ENCODE peak calls at places on chromosomes 4 and X, in five cellular contexts. J is A549, Y is K562, M is ovary, R is prostate gland. V is an unnamed sample.

GRCh38 chr4:137417676-137418075 is 114.6 kb downstream of the PCDH18 start:
- DNase-seq in R (no peak), J (no peak), Y (no peak), M (no peak), V (no peak)

GRCh38 chr4:1082215-1083182 is 30.9 kb downstream of the RNF212 start:
- DNase-seq in J (peak; percentile 71), R (peak; percentile 87), M (no peak), Y (no peak), V (peak; percentile 89)

GRCh38 chr4:89109841-89110540 is 1.3 kb upstream of the TIGD2 start:
- DNase-seq in M (no peak), R (no peak), J (no peak), Y (no peak), V (no peak)

GRCh38 chr4:143336828-143337599 is at the start of gene GAB1:
- DNase-seq in R (peak; percentile 68), M (peak; percentile 72), Y (peak; percentile 61), J (peak; percentile 13), V (peak; percentile 44)

GRCh38 chr4:52957220-52957686 is 95.1 kb downstream of the RASL11B start:
- DNase-seq in J (no peak), M (peak; percentile 69), Y (no peak), R (no peak), V (no peak)

GRCh38 chr4:7160951-7161440 is 31.3 kb upstream of the SORCS2 start:
- DNase-seq in Y (no peak), M (peak; percentile 33), R (no peak), J (no peak), V (no peak)

GRCh38 chrX:145292208-145292607 is 44.9 kb downstream of the SPANXN1 start:
- DNase-seq in J (no peak), R (no peak), M (no peak), Y (no peak), V (no peak)

GRCh38 chrX:39726810-39727209 is 370.9 kb downstream of the BCOR start:
- DNase-seq in Y (peak; percentile 14), J (no peak), M (no peak), R (no peak), V (no peak)

GRCh38 chrX:1321689-1322088 is 14.9 kb upstream of the IL3RA start:
- DNase-seq in Y (no peak), R (no peak), J (no peak), M (no peak), V (no peak)

GRCh38 chrX:145792281-145792680 is 25.3 kb upstream of the SLITRK2 start:
- DNase-seq in Y (no peak), J (no peak), M (no peak), R (no peak), V (no peak)

GRCh38 chr4:165631912-165632311 is 241.1 kb upstream of the TLL1 start:
- DNase-seq in R (no peak), Y (no peak), M (no peak), J (no peak), V (no peak)

GRCh38 chrX:75911716-75912115 is 126.7 kb upstream of the MAGEE2 start:
- DNase-seq in Y (no peak), M (no peak), R (no peak), J (no peak), V (no peak)

GRCh38 chr4:12724520-12724919 is 759.6 kb downstream of the RAB28 start:
- DNase-seq in J (peak; percentile 2), M (no peak), R (no peak), Y (no peak), V (no peak)

GRCh38 chrX:11100281-11101035 is 10.7 kb upstream of the HCCS start:
- DNase-seq in R (peak; percentile 36), M (peak; percentile 14), J (peak; percentile 36), Y (no peak), V (peak; percentile 0)

GRCh38 chr4:2063557-2064275 is 4.6 kb downstream of the NAT8L start:
- DNase-seq in J (no peak), R (no peak), Y (no peak), M (no peak), V (no peak)

GRCh38 chr4:118942465-118942864 is 53.8 kb downstream of the SYNPO2 start:
- DNase-seq in Y (no peak), M (no peak), J (no peak), R (peak; percentile 31), V (no peak)

GRCh38 chrX:101265869-101266428 is 25.2 kb downstream of the TAF7L start:
- DNase-seq in Y (no peak), R (no peak), J (no peak), M (no peak), V (peak; percentile 40)

GRCh38 chr4:80184791-80185756 is 12.2 kb upstream of the PRDM8 start:
- DNase-seq in R (no peak), Y (no peak), J (no peak), M (peak; percentile 51), V (no peak)

GRCh38 chr4:139841464-139842195 is 176.0 kb downstream of the MGST2 start:
- DNase-seq in M (no peak), R (no peak), J (no peak), Y (peak; percentile 10), V (no peak)

GRCh38 chr4:89363786-89364185 is 56.2 kb upstream of the GPRIN3 start:
- DNase-seq in M (no peak), J (no peak), R (no peak), Y (no peak), V (no peak)

GRCh38 chr4:28759064-28759463 is 1898.4 kb downstream of the STIM2 start:
- DNase-seq in M (no peak), R (no peak), Y (no peak), J (no peak), V (no peak)

GRCh38 chr4:115360441-115360840 is 247.0 kb upstream of the NDST4 start:
- DNase-seq in R (no peak), J (no peak), M (no peak), Y (no peak), V (no peak)

GRCh38 chr4:101367201-101367600 is 19.9 kb upstream of the PPP3CA start:
- DNase-seq in M (no peak), J (no peak), R (no peak), Y (no peak), V (no peak)

GRCh38 chrX:22043872-22044271 is 11.7 kb downstream of the PHEX start:
- DNase-seq in M (no peak), R (no peak), Y (no peak), J (no peak), V (no peak)

GRCh38 chrX:150038977-150039599 is 100.8 kb upstream of the EOLA2 start:
- DNase-seq in R (no peak), M (no peak), Y (no peak), J (no peak), V (no peak)

GRCh38 chr4:169663402-169663801 is 43.0 kb downstream of the CLCN3 start:
- DNase-seq in J (no peak), Y (no peak), R (no peak), M (no peak), V (no peak)

GRCh38 chr4:173159791-173160190 is 8.8 kb upstream of the GALNT7 start:
- DNase-seq in Y (no peak), R (no peak), J (no peak), M (no peak), V (no peak)

GRCh38 chr4:114267976-114268375 is 288.5 kb upstream of the ARSJ start:
- DNase-seq in R (no peak), M (no peak), Y (no peak), J (no peak), V (no peak)

GRCh38 chr4:177479063-177479462 is 36.8 kb upstream of the AGA start:
- DNase-seq in J (no peak), M (no peak), Y (no peak), R (no peak), V (no peak)

GRCh38 chr4:54089875-54090274 is 10.1 kb upstream of the GSX2 start:
- DNase-seq in M (no peak), R (no peak), J (no peak), Y (no peak), V (no peak)

GRCh38 chrX:35076061-35076460 is 133.5 kb downstream of the FAM47B start:
- DNase-seq in R (no peak), M (no peak), Y (no peak), J (no peak), V (no peak)

GRCh38 chrX:132257116-132257515 is 37.9 kb upstream of the RAP2C start:
- DNase-seq in M (no peak), R (no peak), J (no peak), Y (no peak), V (no peak)

GRCh38 chr4:17018013-17018412 is 119.6 kb upstream of the LDB2 start:
- DNase-seq in R (no peak), Y (no peak), J (no peak), M (no peak), V (no peak)
- TF ChIP-seq POLR2A in R (no peak), Y (no peak), J (no peak), M (no peak), V (no peak)

DNA sequence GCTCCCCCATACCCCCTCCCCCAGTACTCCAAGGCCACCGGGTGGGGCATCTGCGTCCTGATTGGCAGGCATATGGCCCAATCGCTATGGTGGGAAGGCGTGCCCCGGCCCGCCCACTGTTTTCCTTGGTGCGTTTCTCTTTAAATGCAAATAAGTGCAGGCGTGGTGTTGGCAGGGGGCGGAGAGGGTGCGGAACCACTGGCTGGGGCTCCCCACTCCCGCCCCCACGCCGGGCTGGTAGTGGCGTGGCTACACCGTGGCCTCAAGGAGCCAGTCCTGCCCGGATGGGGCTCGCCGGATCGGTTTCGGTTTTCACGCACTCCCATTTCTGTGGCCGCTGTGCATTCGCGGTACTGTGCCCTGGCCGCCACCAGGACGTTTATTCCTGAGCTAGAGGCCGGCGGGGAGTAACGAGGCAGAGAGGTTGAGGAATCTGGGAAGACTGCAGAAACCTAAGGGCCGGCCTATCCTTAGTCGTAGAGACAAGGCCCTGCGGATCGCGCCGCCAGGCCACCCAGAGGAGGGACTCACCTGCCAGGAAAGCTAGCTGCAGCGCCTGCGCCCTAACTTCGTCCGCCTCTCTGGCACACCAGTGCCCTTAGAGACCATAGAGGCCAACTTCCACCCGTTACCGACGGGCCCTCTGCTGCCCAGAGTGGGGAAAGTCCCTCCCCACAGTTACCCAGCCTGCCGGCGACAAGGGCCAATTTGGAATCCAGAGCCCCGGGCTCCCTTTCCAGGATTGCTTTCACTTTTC is 405 bp upstream of the AMER1 start:
- DNase-seq in R (peak; percentile 93), M (peak; percentile 93), Y (peak; percentile 91), J (peak; percentile 83), V (peak; percentile 71)
- TF ChIP-seq POLR2A in R (peak; percentile 40), M (peak; percentile 58), Y (peak; percentile 71), J (peak; percentile 84), V (peak; percentile 70)

GRCh38 chr4:97643179-97643578 is 500.1 kb downstream of the STPG2 start:
- DNase-seq in R (no peak), J (no peak), M (no peak), Y (no peak), V (no peak)
- TF ChIP-seq POLR2A in R (no peak), J (no peak), M (no peak), Y (no peak), V (no peak)

DNA sequence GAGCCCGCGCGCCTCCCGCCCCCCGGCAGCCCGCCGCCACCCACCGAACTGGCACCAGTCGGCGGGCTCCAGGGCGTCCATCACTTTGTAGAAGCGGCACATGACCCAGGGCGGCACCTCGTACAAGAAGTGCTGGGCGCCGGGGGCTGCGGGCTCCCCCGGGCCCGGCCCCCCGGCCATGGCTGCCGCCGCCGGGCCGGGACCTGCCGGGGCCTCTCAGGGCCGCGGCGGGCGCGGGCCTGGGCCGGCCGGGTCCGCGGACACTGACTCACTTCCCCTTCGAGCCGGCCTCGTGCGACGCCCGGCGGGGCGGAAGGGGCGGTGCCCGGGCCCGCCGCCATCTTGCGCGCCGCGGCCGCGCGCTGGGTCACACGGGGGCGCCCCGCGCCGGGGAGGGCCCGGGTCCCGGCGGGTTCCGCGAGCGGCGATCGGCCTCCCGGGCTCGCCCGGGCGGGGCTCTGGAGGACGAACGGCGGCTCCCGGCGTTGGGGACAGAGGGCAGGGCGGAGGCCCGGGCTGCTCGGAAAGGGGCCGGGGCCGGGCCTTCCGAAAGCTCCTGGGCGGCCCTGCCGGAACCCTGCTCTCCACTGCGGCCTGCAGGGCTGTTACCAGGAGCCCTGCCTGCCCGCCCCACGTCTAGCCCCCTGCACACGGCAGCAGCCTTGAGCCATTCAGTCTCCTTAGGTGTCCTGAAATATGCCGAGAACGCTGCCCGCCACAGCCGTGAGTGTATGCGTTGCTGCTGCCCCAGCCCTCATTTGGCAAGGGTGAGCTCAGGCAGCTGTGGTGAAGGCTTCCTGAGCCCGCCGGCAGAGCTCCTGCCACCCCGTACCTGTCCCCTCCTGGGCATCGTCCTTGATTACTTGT is at the start of gene IRAK1:
- DNase-seq in R (peak; percentile 27), Y (peak; percentile 85), M (peak; percentile 57), J (peak; percentile 47), V (peak; percentile 70)
- TF ChIP-seq POLR2A in R (no peak), Y (peak; percentile 53), M (no peak), J (peak; percentile 63), V (peak; percentile 59)

V was measured in H54.